ENCODE peak calls at places on chromosomes 3 and 15, in nine cellular contexts. R is neural progenitor cell, K is MM.1S, H is fibroblast of mammary gland, U is colonic mucosa, V is thoracic aorta, D is heart right ventricle, O is prostate gland, Z is tibial nerve. I is an unnamed sample.

GRCh38 chr3:150535204-150535603 is 11.1 kb downstream of the SERP1 start:
- DNase-seq in R (no peak), K (no peak), H (no peak), U (no peak), V (no peak), D (no peak), O (no peak), Z (no peak), I (no peak)

GRCh38 chr15:73928971-73929627 is 2.8 kb downstream of the LOXL1 start:
- DNase-seq in R (peak), K (no peak), H (peak), U (no peak), V (no peak), D (no peak), O (no peak), Z (no peak), I (no peak)

GRCh38 chr15:40420071-40420713 is 14.6 kb downstream of the IVD start:
- DNase-seq in R (no peak), K (no peak), H (no peak), U (no peak), V (no peak), D (no peak), O (peak), Z (no peak), I (no peak)

GRCh38 chr15:71385026-71385425 is 269.8 kb downstream of the THSD4 start:
- DNase-seq in R (no peak), K (no peak), H (no peak), U (no peak), V (no peak), D (no peak), O (no peak), Z (no peak), I (no peak)

GRCh38 chr3:27345493-27345892 is 23.7 kb downstream of the NEK10 start:
- DNase-seq in R (no peak), K (no peak), H (no peak), U (peak), V (no peak), D (no peak), O (peak), Z (no peak), I (no peak)

GRCh38 chr15:81336568-81336967 is 12.6 kb upstream of the STARD5 start:
- DNase-seq in R (no peak), K (peak), H (peak), U (no peak), V (no peak), D (no peak), O (no peak), Z (peak), I (no peak)

GRCh38 chr3:23455775-23456174 is 252.6 kb downstream of the UBE2E2 start:
- DNase-seq in R (no peak), K (no peak), H (peak), U (no peak), V (no peak), D (no peak), O (no peak), Z (no peak), I (peak)

GRCh38 chr15:64841258-64842098 is at the start of gene PLEKHO2:
- DNase-seq in R (peak), K (peak), H (peak), U (peak), V (peak), D (peak), O (peak), Z (peak), I (peak)

GRCh38 chr3:65746848-65747247 is 291.9 kb downstream of the MAGI1 start:
- DNase-seq in R (no peak), K (no peak), H (no peak), U (no peak), V (no peak), D (no peak), O (no peak), Z (no peak), I (no peak)

GRCh38 chr15:31440754-31441298 is 114.2 kb downstream of the KLF13 start:
- DNase-seq in R (peak), K (no peak), H (peak), U (peak), V (no peak), D (peak), O (no peak), Z (peak), I (no peak)

GRCh38 chr3:42515391-42515916 is 13.0 kb downstream of the VIPR1 start:
- DNase-seq in R (no peak), K (no peak), H (no peak), U (peak), V (no peak), D (peak), O (peak), Z (no peak), I (no peak)

GRCh38 chr15:70484993-70485392 is 278.4 kb downstream of the UACA start:
- DNase-seq in R (no peak), K (no peak), H (no peak), U (no peak), V (no peak), D (no peak), O (no peak), Z (no peak), I (no peak)

GRCh38 chr15:29449136-29449535 is 179.5 kb upstream of the NSMCE3 start:
- DNase-seq in R (peak), K (peak), H (no peak), U (no peak), V (no peak), D (no peak), O (no peak), Z (no peak), I (no peak)

GRCh38 chr15:22251422-22251821 is 171.1 kb downstream of the OR4M2 start:
- DNase-seq in R (no peak), K (no peak), H (no peak), U (no peak), V (no peak), D (no peak), O (no peak), Z (no peak), I (no peak)

GRCh38 chr3:190892328-190893011 is 30.0 kb upstream of the GMNC start:
- DNase-seq in R (peak), K (no peak), H (peak), U (no peak), V (no peak), D (no peak), O (no peak), Z (no peak), I (no peak)

GRCh38 chr3:17638351-17638750 is 104.1 kb downstream of the TBC1D5 start:
- DNase-seq in R (no peak), K (no peak), H (peak), U (no peak), V (no peak), D (no peak), O (no peak), Z (no peak), I (no peak)

GRCh38 chr3:120420855-120421570 is 29.8 kb downstream of the FSTL1 start:
- DNase-seq in R (no peak), K (no peak), H (peak), U (no peak), V (no peak), D (no peak), O (peak), Z (no peak), I (no peak)
- TF ChIP-seq CTCF in R (no peak), K (no peak), H (peak), U (no peak), V (peak), D (no peak), O (peak), Z (no peak), I (peak)

GRCh38 chr3:187972454-187972853 is 181.5 kb upstream of the LPP start:
- DNase-seq in R (no peak), K (no peak), H (no peak), U (no peak), V (no peak), D (no peak), O (no peak), Z (no peak), I (no peak)

GRCh38 chr3:187973977-187974856 is 179.7 kb upstream of the LPP start:
- DNase-seq in R (no peak), K (no peak), H (no peak), U (no peak), V (no peak), D (no peak), O (no peak), Z (no peak), I (no peak)

GRCh38 chr3:187976361-187976900 is 177.5 kb upstream of the LPP start:
- DNase-seq in R (no peak), K (no peak), H (no peak), U (no peak), V (no peak), D (no peak), O (no peak), Z (no peak), I (no peak)

GRCh38 chr3:187975571-187976360 is 178.2 kb upstream of the LPP start:
- DNase-seq in R (no peak), K (no peak), H (peak), U (no peak), V (no peak), D (peak), O (no peak), Z (peak), I (no peak)

DNA sequence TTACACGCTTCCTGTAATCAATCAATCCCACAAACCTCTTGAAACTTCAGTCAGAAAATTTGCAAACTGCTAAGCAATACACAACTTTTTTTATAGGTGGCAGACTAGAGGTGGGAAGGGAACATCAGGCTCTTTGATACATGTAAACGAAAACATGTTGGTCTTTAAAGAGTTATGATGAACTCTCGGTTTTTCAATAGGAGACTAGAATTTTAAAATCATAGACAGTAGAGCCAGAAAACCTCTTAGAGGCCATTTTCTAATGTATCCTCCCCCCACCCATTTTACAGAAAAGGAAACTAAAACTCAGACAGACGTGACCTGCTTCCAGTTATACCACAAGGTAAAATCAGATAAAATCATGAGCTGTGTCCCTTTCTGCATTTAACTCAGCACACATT is 179.1 kb upstream of the LPP start:
- DNase-seq in R (no peak), K (no peak), H (no peak), U (no peak), V (no peak), D (no peak), O (no peak), Z (no peak), I (no peak)
- TF ChIP-seq CTCF in R (no peak), K (no peak), H (peak), U (no peak), V (no peak), D (no peak), O (no peak), Z (peak), I (peak)

GRCh38 chr3:81871358-81872152 is 110.1 kb upstream of the GBE1 start:
- DNase-seq in R (no peak), K (no peak), H (no peak), U (no peak), V (no peak), D (no peak), O (no peak), Z (no peak), I (no peak)
- TF ChIP-seq CTCF in R (peak), K (no peak), H (peak), U (no peak), V (no peak), D (no peak), O (peak), Z (no peak), I (peak)

GRCh38 chr15:33016405-33017024 is 178.0 kb downstream of the FMN1 start:
- DNase-seq in R (no peak), K (peak), H (no peak), U (no peak), V (no peak), D (no peak), O (peak), Z (no peak), I (no peak)
- TF ChIP-seq CTCF in R (no peak), K (no peak), H (no peak), U (no peak), V (no peak), D (no peak), O (no peak), Z (no peak), I (no peak)

DNA sequence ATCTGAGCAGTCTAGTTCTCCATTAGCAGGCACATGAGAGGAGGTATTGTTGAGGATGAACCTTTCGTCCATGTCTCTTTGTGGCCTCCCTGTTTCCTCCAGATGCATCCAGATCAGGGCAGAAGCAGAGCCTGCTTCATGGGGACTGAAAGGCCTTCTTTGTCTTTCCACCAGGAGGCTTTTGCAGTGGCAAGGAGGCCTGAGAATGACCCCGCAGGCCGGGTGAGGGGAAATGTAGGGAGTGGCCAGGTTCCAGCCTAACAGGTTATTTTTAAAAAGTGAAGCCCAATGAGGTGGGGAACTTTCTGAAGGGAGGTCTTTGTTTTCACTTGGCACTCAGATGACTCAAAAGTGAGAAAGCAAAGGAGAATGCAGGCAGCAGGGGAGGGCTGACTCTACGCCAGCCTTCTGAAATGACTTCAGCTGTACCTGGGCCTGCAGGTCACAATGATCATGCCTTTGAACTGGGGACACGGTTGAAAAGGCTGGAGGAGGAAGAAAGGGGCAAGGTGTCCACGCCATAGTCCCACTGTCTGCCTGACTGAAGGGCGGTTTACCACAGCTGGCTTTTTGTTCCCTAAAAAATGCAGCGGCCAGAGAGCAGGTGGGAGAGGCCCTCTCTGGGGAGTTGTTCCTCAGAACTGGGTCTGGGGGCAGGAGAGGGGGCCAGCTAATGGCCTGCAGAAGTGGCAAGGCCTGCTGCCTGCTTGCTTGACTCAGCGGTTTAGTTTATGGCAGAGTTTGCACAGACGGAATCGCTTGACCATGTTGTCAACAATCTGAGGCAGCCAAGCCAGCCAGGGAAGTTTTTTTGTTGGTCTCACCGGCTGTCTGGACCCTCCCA is 28.7 kb downstream of the CMTM7 start:
- DNase-seq in R (peak), K (no peak), H (no peak), U (peak), V (no peak), D (no peak), O (peak), Z (no peak), I (no peak)
- TF ChIP-seq CTCF in R (peak), K (no peak), H (no peak), U (no peak), V (no peak), D (no peak), O (no peak), Z (no peak), I (no peak)

DNA sequence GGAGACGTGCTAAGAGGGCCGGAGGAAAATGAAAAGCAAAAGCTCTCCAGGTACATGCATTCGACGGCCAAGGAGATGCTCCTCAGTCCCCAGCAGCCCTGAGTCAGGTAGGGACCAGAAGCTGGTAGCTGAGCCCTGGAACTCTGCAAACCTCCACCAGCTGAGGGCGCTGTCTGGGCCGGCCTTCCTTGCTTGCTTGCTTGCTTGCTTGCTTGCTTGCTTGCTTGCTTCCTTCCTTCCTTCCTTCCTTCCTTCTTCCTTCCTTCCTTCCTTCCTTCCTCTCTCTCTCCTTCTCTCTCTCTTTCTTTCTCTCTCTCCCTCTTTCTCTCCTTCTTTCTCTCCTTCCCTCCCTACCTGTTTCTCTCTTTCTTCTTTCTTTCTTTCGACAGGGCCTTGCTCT is 94.6 kb upstream of the RASGRF1 start:
- DNase-seq in R (peak), K (peak), H (no peak), U (no peak), V (no peak), D (no peak), O (no peak), Z (no peak), I (no peak)
- TF ChIP-seq CTCF in R (peak), K (peak), H (peak), U (no peak), V (no peak), D (no peak), O (no peak), Z (no peak), I (peak)